ENCODE peak calls at places on chromosomes 13 and 19, in ten cellular contexts. One of them, this sample, is unnamed.

GRCh38 chr19:35084078-35084762 is 31.4 kb upstream of the FXYD3 start:
- DNase-seq in aorta: no peak
- DNase-seq in gastrocnemius medialis: no peak
- DNase-seq in epithelial cell of prostate: no peak
- DNase-seq in GDM1: no peak
- DNase-seq in RWPE1: no peak
- DNase-seq in NCI-H1105: no peak
- DNase-seq in Calu3: no peak
- DNase-seq in iris pigment epithelial cell: no peak
- DNase-seq in fibroblast of gingiva: no peak
- DNase-seq in this sample: no peak

GRCh38 chr13:70568571-70568970 is 460.3 kb upstream of the KLHL1 start:
- DNase-seq in aorta: no peak
- DNase-seq in gastrocnemius medialis: no peak
- DNase-seq in epithelial cell of prostate: no peak
- DNase-seq in GDM1: peak
- DNase-seq in RWPE1: peak
- DNase-seq in NCI-H1105: peak
- DNase-seq in Calu3: no peak
- DNase-seq in iris pigment epithelial cell: peak
- DNase-seq in fibroblast of gingiva: peak
- DNase-seq in this sample: peak

GRCh38 chr13:73272831-73273230 is 214.0 kb downstream of the KLF5 start:
- DNase-seq in aorta: no peak
- DNase-seq in gastrocnemius medialis: no peak
- DNase-seq in epithelial cell of prostate: no peak
- DNase-seq in GDM1: no peak
- DNase-seq in RWPE1: no peak
- DNase-seq in NCI-H1105: no peak
- DNase-seq in Calu3: no peak
- DNase-seq in iris pigment epithelial cell: no peak
- DNase-seq in fibroblast of gingiva: no peak
- DNase-seq in this sample: no peak

GRCh38 chr19:49340069-49340864 is 5.1 kb downstream of the CD37 start:
- DNase-seq in aorta: peak
- DNase-seq in gastrocnemius medialis: no peak
- DNase-seq in epithelial cell of prostate: no peak
- DNase-seq in GDM1: no peak
- DNase-seq in RWPE1: peak
- DNase-seq in NCI-H1105: peak
- DNase-seq in Calu3: peak
- DNase-seq in iris pigment epithelial cell: peak
- DNase-seq in fibroblast of gingiva: peak
- DNase-seq in this sample: peak

GRCh38 chr19:38736413-38737280 is 7.6 kb downstream of the CAPN12 start:
- DNase-seq in aorta: peak
- DNase-seq in gastrocnemius medialis: no peak
- DNase-seq in epithelial cell of prostate: no peak
- DNase-seq in GDM1: no peak
- DNase-seq in RWPE1: peak
- DNase-seq in NCI-H1105: peak
- DNase-seq in Calu3: peak
- DNase-seq in iris pigment epithelial cell: no peak
- DNase-seq in fibroblast of gingiva: no peak
- DNase-seq in this sample: no peak

GRCh38 chr13:86559915-86560314 is 760.7 kb upstream of the SLITRK6 start:
- DNase-seq in aorta: no peak
- DNase-seq in gastrocnemius medialis: no peak
- DNase-seq in epithelial cell of prostate: no peak
- DNase-seq in GDM1: no peak
- DNase-seq in RWPE1: no peak
- DNase-seq in NCI-H1105: no peak
- DNase-seq in Calu3: no peak
- DNase-seq in iris pigment epithelial cell: no peak
- DNase-seq in fibroblast of gingiva: no peak
- DNase-seq in this sample: no peak

GRCh38 chr13:30388401-30389283 is 33.7 kb upstream of the UBE2L5 start:
- DNase-seq in aorta: no peak
- DNase-seq in gastrocnemius medialis: no peak
- DNase-seq in epithelial cell of prostate: no peak
- DNase-seq in GDM1: no peak
- DNase-seq in RWPE1: no peak
- DNase-seq in NCI-H1105: no peak
- DNase-seq in Calu3: no peak
- DNase-seq in iris pigment epithelial cell: peak
- DNase-seq in fibroblast of gingiva: peak
- DNase-seq in this sample: no peak

GRCh38 chr13:57996717-57997116 is 365.2 kb downstream of the PCDH17 start:
- DNase-seq in aorta: no peak
- DNase-seq in gastrocnemius medialis: no peak
- DNase-seq in epithelial cell of prostate: no peak
- DNase-seq in GDM1: no peak
- DNase-seq in RWPE1: peak
- DNase-seq in NCI-H1105: no peak
- DNase-seq in Calu3: no peak
- DNase-seq in iris pigment epithelial cell: peak
- DNase-seq in fibroblast of gingiva: no peak
- DNase-seq in this sample: no peak

GRCh38 chr13:22103046-22103445 is 432.2 kb downstream of the FGF9 start:
- DNase-seq in aorta: no peak
- DNase-seq in gastrocnemius medialis: no peak
- DNase-seq in epithelial cell of prostate: no peak
- DNase-seq in GDM1: no peak
- DNase-seq in RWPE1: no peak
- DNase-seq in NCI-H1105: no peak
- DNase-seq in Calu3: peak
- DNase-seq in iris pigment epithelial cell: no peak
- DNase-seq in fibroblast of gingiva: no peak
- DNase-seq in this sample: no peak

GRCh38 chr19:4473011-4473410 is 914 bp downstream of the HDGFL2 start:
- DNase-seq in aorta: no peak
- DNase-seq in gastrocnemius medialis: no peak
- DNase-seq in epithelial cell of prostate: no peak
- DNase-seq in GDM1: no peak
- DNase-seq in RWPE1: no peak
- DNase-seq in NCI-H1105: no peak
- DNase-seq in Calu3: no peak
- DNase-seq in iris pigment epithelial cell: no peak
- DNase-seq in fibroblast of gingiva: no peak
- DNase-seq in this sample: no peak

GRCh38 chr13:99737456-99737855 is 234.1 kb downstream of the ZIC5 start:
- DNase-seq in aorta: no peak
- DNase-seq in gastrocnemius medialis: no peak
- DNase-seq in epithelial cell of prostate: no peak
- DNase-seq in GDM1: no peak
- DNase-seq in RWPE1: no peak
- DNase-seq in NCI-H1105: no peak
- DNase-seq in Calu3: no peak
- DNase-seq in iris pigment epithelial cell: no peak
- DNase-seq in fibroblast of gingiva: no peak
- DNase-seq in this sample: no peak

GRCh38 chr19:5867201-5868136 is 2.9 kb downstream of the FUT5 start:
- DNase-seq in aorta: no peak
- DNase-seq in gastrocnemius medialis: no peak
- DNase-seq in epithelial cell of prostate: no peak
- DNase-seq in GDM1: no peak
- DNase-seq in RWPE1: no peak
- DNase-seq in NCI-H1105: no peak
- DNase-seq in Calu3: no peak
- DNase-seq in iris pigment epithelial cell: no peak
- DNase-seq in fibroblast of gingiva: no peak
- DNase-seq in this sample: no peak

GRCh38 chr13:49265822-49266221 is 18.1 kb downstream of the CDADC1 start:
- DNase-seq in aorta: no peak
- DNase-seq in gastrocnemius medialis: no peak
- DNase-seq in epithelial cell of prostate: no peak
- DNase-seq in GDM1: no peak
- DNase-seq in RWPE1: no peak
- DNase-seq in NCI-H1105: no peak
- DNase-seq in Calu3: no peak
- DNase-seq in iris pigment epithelial cell: peak
- DNase-seq in fibroblast of gingiva: peak
- DNase-seq in this sample: no peak

GRCh38 chr19:16160943-16161560 is 12.3 kb downstream of the CIB3 start:
- DNase-seq in aorta: no peak
- DNase-seq in gastrocnemius medialis: no peak
- DNase-seq in epithelial cell of prostate: peak
- DNase-seq in GDM1: no peak
- DNase-seq in RWPE1: peak
- DNase-seq in NCI-H1105: no peak
- DNase-seq in Calu3: peak
- DNase-seq in iris pigment epithelial cell: peak
- DNase-seq in fibroblast of gingiva: no peak
- DNase-seq in this sample: no peak

GRCh38 chr13:49649244-49649962 is 21.1 kb downstream of the ARL11 start:
- DNase-seq in aorta: no peak
- DNase-seq in gastrocnemius medialis: no peak
- DNase-seq in epithelial cell of prostate: no peak
- DNase-seq in GDM1: no peak
- DNase-seq in RWPE1: peak
- DNase-seq in NCI-H1105: no peak
- DNase-seq in Calu3: no peak
- DNase-seq in iris pigment epithelial cell: peak
- DNase-seq in fibroblast of gingiva: peak
- DNase-seq in this sample: no peak

GRCh38 chr19:38650180-38650775 is 2.8 kb downstream of the ACTN4 start:
- DNase-seq in aorta: no peak
- DNase-seq in gastrocnemius medialis: no peak
- DNase-seq in epithelial cell of prostate: no peak
- DNase-seq in GDM1: no peak
- DNase-seq in RWPE1: no peak
- DNase-seq in NCI-H1105: no peak
- DNase-seq in Calu3: no peak
- DNase-seq in iris pigment epithelial cell: no peak
- DNase-seq in fibroblast of gingiva: no peak
- DNase-seq in this sample: no peak

GRCh38 chr19:14770944-14771839 is 7.2 kb downstream of the ADGRE2 start:
- DNase-seq in aorta: peak
- DNase-seq in gastrocnemius medialis: no peak
- DNase-seq in epithelial cell of prostate: no peak
- DNase-seq in GDM1: no peak
- DNase-seq in RWPE1: no peak
- DNase-seq in NCI-H1105: no peak
- DNase-seq in Calu3: no peak
- DNase-seq in iris pigment epithelial cell: no peak
- DNase-seq in fibroblast of gingiva: no peak
- DNase-seq in this sample: no peak

GRCh38 chr13:110826101-110826500 is 88.8 kb downstream of the ANKRD10 start:
- DNase-seq in aorta: no peak
- DNase-seq in gastrocnemius medialis: no peak
- DNase-seq in epithelial cell of prostate: no peak
- DNase-seq in GDM1: no peak
- DNase-seq in RWPE1: no peak
- DNase-seq in NCI-H1105: no peak
- DNase-seq in Calu3: no peak
- DNase-seq in iris pigment epithelial cell: no peak
- DNase-seq in fibroblast of gingiva: no peak
- DNase-seq in this sample: no peak

GRCh38 chr13:93881418-93881817 is 598.1 kb downstream of the DCT start:
- DNase-seq in aorta: no peak
- DNase-seq in gastrocnemius medialis: no peak
- DNase-seq in epithelial cell of prostate: no peak
- DNase-seq in GDM1: no peak
- DNase-seq in RWPE1: no peak
- DNase-seq in NCI-H1105: no peak
- DNase-seq in Calu3: no peak
- DNase-seq in iris pigment epithelial cell: peak
- DNase-seq in fibroblast of gingiva: no peak
- DNase-seq in this sample: no peak

GRCh38 chr13:110332750-110333149 is 25.7 kb downstream of the COL4A2 start:
- DNase-seq in aorta: no peak
- DNase-seq in gastrocnemius medialis: no peak
- DNase-seq in epithelial cell of prostate: no peak
- DNase-seq in GDM1: no peak
- DNase-seq in RWPE1: no peak
- DNase-seq in NCI-H1105: no peak
- DNase-seq in Calu3: no peak
- DNase-seq in iris pigment epithelial cell: no peak
- DNase-seq in fibroblast of gingiva: no peak
- DNase-seq in this sample: no peak

This sample was measured in frontal cortex.